ENCODE peak calls at places on chromosome 22, in nine cellular contexts. H is A549; T is NT2/D1; N is psoas muscle; C is spleen; B is right cardiac atrium; M is CD8-positive, alpha-beta memory T cell; D is HepG2; L is SJSA1. O is an unnamed sample.

GRCh38 chr22:40385041-40385782 is 14.8 kb downstream of the SGSM3 start:
- DNase-seq in H (no peak), T (no peak), N (no peak), C (no peak), B (no peak), M (peak; percentile 41), D (no peak), L (no peak), O (no peak)

GRCh38 chr22:35352214-35353111 is 28.4 kb upstream of the HMOX1 start:
- DNase-seq in H (peak; percentile 50), T (no peak), N (peak; percentile 64), C (peak; percentile 94), B (peak; percentile 74), M (no peak), D (peak; percentile 45), L (no peak), O (peak; percentile 88)

GRCh38 chr22:44535362-44536095 is 37.5 kb upstream of the RTL6 start:
- DNase-seq in H (no peak), T (no peak), N (no peak), C (no peak), B (no peak), M (no peak), D (no peak), L (no peak), O (no peak)

GRCh38 chr22:50729391-50730012 is 8.5 kb upstream of the ACR start:
- DNase-seq in H (no peak), T (no peak), N (no peak), C (peak; percentile 76), B (no peak), M (no peak), D (no peak), L (peak; percentile 33), O (no peak)

GRCh38 chr22:24473278-24473677 is 21.9 kb upstream of the UPB1 start:
- DNase-seq in H (no peak), T (no peak), N (no peak), C (no peak), B (no peak), M (no peak), D (no peak), L (no peak), O (no peak)

GRCh38 chr22:43466710-43467109 is 54.9 kb downstream of the MPPED1 start:
- DNase-seq in H (no peak), T (no peak), N (no peak), C (peak; percentile 8), B (no peak), M (no peak), D (no peak), L (no peak), O (no peak)

GRCh38 chr22:26367402-26368245 is 61.4 kb upstream of the ASPHD2 start:
- DNase-seq in H (peak; percentile 49), T (peak; percentile 42), N (no peak), C (no peak), B (peak; percentile 18), M (peak; percentile 30), D (peak; percentile 54), L (no peak), O (no peak)

GRCh38 chr22:50262460-50262911 is 1.0 kb upstream of the MAPK12 start:
- DNase-seq in H (peak; percentile 50), T (no peak), N (no peak), C (no peak), B (no peak), M (no peak), D (peak; percentile 28), L (no peak), O (no peak)

GRCh38 chr22:50445071-50445879 is 29.6 kb downstream of the SBF1 start:
- DNase-seq in H (no peak), T (no peak), N (peak; percentile 23), C (no peak), B (peak; percentile 22), M (peak; percentile 66), D (no peak), L (no peak), O (no peak)

GRCh38 chr22:17826151-17826550 is 51.9 kb upstream of the BID start:
- DNase-seq in H (no peak), T (no peak), N (no peak), C (no peak), B (no peak), M (no peak), D (no peak), L (no peak), O (no peak)

GRCh38 chr22:23691748-23692423 is 1.1 kb downstream of the RGL4 start:
- DNase-seq in H (no peak), T (no peak), N (no peak), C (no peak), B (no peak), M (no peak), D (no peak), L (no peak), O (no peak)

GRCh38 chr22:42366815-42367581 is 65.2 kb downstream of the NFAM1 start:
- DNase-seq in H (no peak), T (no peak), N (peak; percentile 47), C (no peak), B (peak; percentile 44), M (no peak), D (no peak), L (no peak), O (no peak)

GRCh38 chr22:42365337-42365865 is 66.8 kb downstream of the NFAM1 start:
- DNase-seq in H (no peak), T (peak; percentile 55), N (no peak), C (no peak), B (peak; percentile 40), M (no peak), D (no peak), L (no peak), O (no peak)

GRCh38 chr22:42363851-42364250 is 68.4 kb downstream of the NFAM1 start:
- DNase-seq in H (no peak), T (no peak), N (no peak), C (no peak), B (no peak), M (no peak), D (no peak), L (no peak), O (no peak)

GRCh38 chr22:42365942-42366660 is 66.1 kb downstream of the NFAM1 start:
- DNase-seq in H (no peak), T (no peak), N (no peak), C (no peak), B (no peak), M (no peak), D (no peak), L (no peak), O (no peak)

DNA sequence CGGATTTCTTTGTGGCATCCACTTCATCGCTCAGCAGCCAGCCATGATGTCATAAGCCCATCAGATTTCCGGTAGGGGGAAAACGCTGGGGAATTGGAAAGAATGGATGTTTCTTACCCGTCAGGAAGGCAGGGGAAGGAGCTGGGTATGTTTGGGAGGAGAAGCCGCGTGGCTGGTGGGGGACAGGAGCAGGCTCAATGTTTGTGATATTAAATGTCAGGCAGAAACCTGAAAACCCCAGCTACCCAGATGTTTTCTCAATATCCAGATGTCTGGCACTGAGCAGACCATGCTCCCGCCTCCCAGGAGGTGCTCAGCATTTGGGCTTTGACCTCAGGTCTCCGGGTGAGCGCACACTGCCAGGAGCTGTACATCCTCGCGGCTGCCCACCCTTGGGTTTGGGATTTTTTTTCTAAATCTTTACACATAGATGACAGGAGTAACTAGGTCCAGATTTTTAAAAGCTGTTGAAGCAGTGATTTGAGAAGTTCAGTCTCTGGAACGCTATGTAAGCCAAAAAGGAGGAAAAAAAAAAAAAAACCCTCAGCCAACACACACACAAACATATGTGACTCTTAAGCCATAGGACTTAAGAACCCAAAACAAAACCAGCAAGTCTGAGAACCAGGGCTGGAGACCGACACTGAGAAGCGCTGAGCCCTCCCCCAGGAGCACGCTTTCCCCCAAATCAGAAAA is 67.4 kb downstream of the NFAM1 start:
- DNase-seq in H (no peak), T (no peak), N (no peak), C (no peak), B (peak; percentile 46), M (no peak), D (no peak), L (no peak), O (no peak)
- H3K4me1 ChIP-seq in H (peaks cover 3% of the 10 kb centered on the region), T (peaks cover 23% of the 10 kb centered on the region), N (peaks cover 14% of the 10 kb centered on the region), C (peaks cover 6% of the 10 kb centered on the region), B (no peaks in the 10 kb centered on the region), M (peaks cover 15% of the 10 kb centered on the region), D (peaks cover 17% of the 10 kb centered on the region), L (peaks cover 12% of the 10 kb centered on the region), O (peaks cover 5% of the 10 kb centered on the region)

GRCh38 chr22:49255154-49255553 is 572.5 kb downstream of the BRD1 start:
- DNase-seq in H (no peak), T (no peak), N (no peak), C (no peak), B (no peak), M (no peak), D (no peak), L (peak; percentile 30), O (no peak)

GRCh38 chr22:49251371-49251770 is 576.3 kb downstream of the BRD1 start:
- DNase-seq in H (no peak), T (no peak), N (no peak), C (no peak), B (no peak), M (no peak), D (no peak), L (peak; percentile 24), O (no peak)

GRCh38 chr22:49257551-49257951 is 570.1 kb downstream of the BRD1 start:
- DNase-seq in H (no peak), T (no peak), N (no peak), C (no peak), B (no peak), M (no peak), D (no peak), L (peak; percentile 28), O (no peak)

GRCh38 chr22:49255741-49256318 is 571.8 kb downstream of the BRD1 start:
- DNase-seq in H (no peak), T (no peak), N (no peak), C (no peak), B (no peak), M (no peak), D (no peak), L (peak; percentile 38), O (no peak)

GRCh38 chr22:49253656-49254055 is 574.0 kb downstream of the BRD1 start:
- DNase-seq in H (no peak), T (no peak), N (no peak), C (no peak), B (no peak), M (no peak), D (no peak), L (peak; percentile 18), O (no peak)
- H3K4me3 ChIP-seq in H (no peak overlapping the region), T (no peak overlapping the region), N (no peak overlapping the region), C (no peak overlapping the region), B (no peak overlapping the region), M (no peak overlapping the region), D (no peak overlapping the region), L (no peak overlapping the region), O (no peak overlapping the region)

DNA sequence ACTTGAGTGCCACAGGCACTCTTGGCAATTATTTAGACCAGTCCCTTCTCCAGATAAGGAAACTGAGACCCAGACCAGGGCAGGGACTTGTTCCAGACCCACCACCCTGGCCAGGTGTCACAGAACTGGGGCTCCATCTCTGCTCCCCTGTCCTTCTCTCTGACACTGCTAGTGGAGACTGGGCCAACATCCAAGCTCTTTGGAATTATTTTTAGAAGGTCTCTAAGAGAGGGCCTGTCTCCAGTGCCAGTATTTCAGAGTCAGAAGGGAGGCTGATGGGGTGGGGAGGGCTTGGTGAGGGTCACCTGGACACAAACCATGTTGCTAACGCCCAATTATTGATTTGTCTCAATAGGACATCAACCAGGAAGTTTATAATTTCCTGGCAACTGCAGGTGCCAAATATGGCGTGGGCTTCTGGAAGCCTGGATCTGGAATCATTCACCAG is 32.7 kb downstream of the POLR3H start:
- DNase-seq in H (no peak), T (no peak), N (no peak), C (no peak), B (no peak), M (no peak), D (no peak), L (no peak), O (no peak)
- H3K4me1 ChIP-seq in H (peaks cover 15% of the 10 kb centered on the region), T (peaks cover 25% of the 10 kb centered on the region), N (peaks cover 68% of the 10 kb centered on the region), C (no peaks in the 10 kb centered on the region), B (peaks cover 14% of the 10 kb centered on the region), M (no peaks in the 10 kb centered on the region), D (peaks cover 10% of the 10 kb centered on the region), L (no peaks in the 10 kb centered on the region), O (no peaks in the 10 kb centered on the region)

GRCh38 chr22:37121887-37122591 is 12.5 kb upstream of the TMPRSS6 start:
- DNase-seq in H (peak; percentile 36), T (no peak), N (no peak), C (peak; percentile 89), B (no peak), M (peak; percentile 95), D (peak; percentile 10), L (peak; percentile 60), O (peak; percentile 56)
- H3K4me3 ChIP-seq in H (no peak overlapping the region), T (no peak overlapping the region), N (no peak overlapping the region), C (no peak overlapping the region), B (no peak overlapping the region), M (peak overlapping the region; percentile 65), D (no peak overlapping the region), L (no peak overlapping the region), O (no peak overlapping the region)